ENCODE peak calls at places on chromosomes 1 and 21, in four cellular contexts. F, L, M and C are unnamed samples.

GRCh38 chr1:89605692-89606091 is 27.2 kb upstream of the LRRC8C start:
- DNase-seq in F (no peak), L (no peak), M (peak), C (no peak)

GRCh38 chr1:82388679-82389078 is 587.9 kb downstream of the ADGRL2 start:
- DNase-seq in F (no peak), L (no peak), M (no peak), C (no peak)

GRCh38 chr1:35544976-35545375 is 12.2 kb downstream of the KIAA0319L start:
- DNase-seq in F (peak), L (peak), M (peak), C (peak)

GRCh38 chr1:41454406-41454805 is 30.1 kb downstream of the EDN2 start:
- DNase-seq in F (no peak), L (no peak), M (no peak), C (no peak)

GRCh38 chr21:26845066-26845749 is at the start of gene ADAMTS1:
- DNase-seq in F (peak), L (no peak), M (peak), C (no peak)

GRCh38 chr1:147849097-147849873 is 53.3 kb upstream of the GJA8 start:
- DNase-seq in F (no peak), L (no peak), M (no peak), C (no peak)

GRCh38 chr1:19893687-19894086 is 11.5 kb downstream of the OTUD3 start:
- DNase-seq in F (no peak), L (no peak), M (no peak), C (no peak)

GRCh38 chr1:209612646-209613350 is 29.3 kb downstream of the CAMK1G start:
- DNase-seq in F (no peak), L (no peak), M (no peak), C (no peak)

GRCh38 chr1:197519741-197520334 is 251.8 kb downstream of the CRB1 start:
- DNase-seq in F (no peak), L (peak), M (peak), C (no peak)

GRCh38 chr1:39952359-39953110 is 2.4 kb upstream of the MFSD2A start:
- DNase-seq in F (no peak), L (no peak), M (peak), C (no peak)

GRCh38 chr21:25307489-25307888 is 299.8 kb downstream of the MRPL39 start:
- DNase-seq in F (no peak), L (no peak), M (no peak), C (no peak)

GRCh38 chr1:99457381-99458165 is 188.3 kb upstream of the PALMD start:
- DNase-seq in F (no peak), L (no peak), M (no peak), C (no peak)

GRCh38 chr1:21586222-21586621 is 77.0 kb downstream of the ALPL start:
- DNase-seq in F (no peak), L (no peak), M (no peak), C (no peak)

GRCh38 chr1:29876902-29877301 is 640.6 kb downstream of the PTPRU start:
- DNase-seq in F (peak), L (peak), M (no peak), C (no peak)

GRCh38 chr21:44011774-44012473 is at the start of gene TRAPPC10:
- DNase-seq in F (peak), L (peak), M (peak), C (peak)

GRCh38 chr1:215357901-215358300 is 209.2 kb upstream of the KCTD3 start:
- DNase-seq in F (no peak), L (no peak), M (no peak), C (no peak)

GRCh38 chr1:170967042-170967910 is 31.9 kb downstream of the MROH9 start:
- DNase-seq in F (no peak), L (peak), M (peak), C (no peak)

GRCh38 chr1:966603-967295 is 467 bp downstream of the PLEKHN1 start:
- DNase-seq in F (peak), L (peak), M (peak), C (no peak)

GRCh38 chr21:38241029-38241740 is 15.6 kb upstream of the KCNJ15 start:
- DNase-seq in F (no peak), L (no peak), M (no peak), C (no peak)

GRCh38 chr21:43304621-43305335 is 122.2 kb downstream of the SIK1 start:
- DNase-seq in F (no peak), L (no peak), M (no peak), C (no peak)

GRCh38 chr1:35287807-35288640 is 19.5 kb downstream of the ZMYM4 start:
- DNase-seq in F (no peak), L (no peak), M (no peak), C (no peak)

GRCh38 chr1:171457412-171457811 is 27.9 kb upstream of the PRRC2C start:
- DNase-seq in F (no peak), L (no peak), M (no peak), C (no peak)

GRCh38 chr1:183589836-183590224 is 429 bp downstream of the NCF2 start:
- DNase-seq in F (no peak), L (no peak), M (no peak), C (no peak)

GRCh38 chr1:30509670-30510069 is 213.7 kb downstream of the MATN1 start:
- DNase-seq in F (no peak), L (no peak), M (no peak), C (no peak)

GRCh38 chr1:201582261-201582951 is 43.5 kb downstream of the NAV1 start:
- DNase-seq in F (no peak), L (peak), M (no peak), C (no peak)

GRCh38 chr21:42362198-42362597 is 4.1 kb downstream of the TFF1 start:
- DNase-seq in F (no peak), L (no peak), M (no peak), C (no peak)

GRCh38 chr1:182391028-182391361 is 595 bp downstream of the GLUL start:
- DNase-seq in F (no peak), L (no peak), M (no peak), C (no peak)

GRCh38 chr1:113456967-113457366 is 66.7 kb downstream of the MAGI3 start:
- DNase-seq in F (no peak), L (peak), M (peak), C (no peak)

GRCh38 chr1:185317886-185318310 is 855 bp upstream of the IVNS1ABP start:
- DNase-seq in F (no peak), L (peak), M (no peak), C (peak)

GRCh38 chr1:185317034-185317885 is at the start of gene IVNS1ABP:
- DNase-seq in F (peak), L (peak), M (peak), C (peak)

GRCh38 chr1:185316163-185317033 is 645 bp downstream of the IVNS1ABP start:
- DNase-seq in F (peak), L (peak), M (peak), C (peak)

GRCh38 chr1:185314416-185314815 is 2.6 kb downstream of the IVNS1ABP start:
- DNase-seq in F (no peak), L (peak), M (no peak), C (no peak)

GRCh38 chr1:185315364-185316108 is 1.5 kb downstream of the IVNS1ABP start:
- DNase-seq in F (no peak), L (peak), M (peak), C (peak)
- TF ChIP-seq NR2C2 in F (no peak), L (no peak), M (no peak), C (no peak)

GRCh38 chr1:117815926-117816325 is 113.5 kb downstream of the GDAP2 start:
- DNase-seq in F (peak), L (peak), M (peak), C (no peak)
- TF ChIP-seq ESRRA in F (no peak), L (no peak), M (no peak), C (no peak)

DNA sequence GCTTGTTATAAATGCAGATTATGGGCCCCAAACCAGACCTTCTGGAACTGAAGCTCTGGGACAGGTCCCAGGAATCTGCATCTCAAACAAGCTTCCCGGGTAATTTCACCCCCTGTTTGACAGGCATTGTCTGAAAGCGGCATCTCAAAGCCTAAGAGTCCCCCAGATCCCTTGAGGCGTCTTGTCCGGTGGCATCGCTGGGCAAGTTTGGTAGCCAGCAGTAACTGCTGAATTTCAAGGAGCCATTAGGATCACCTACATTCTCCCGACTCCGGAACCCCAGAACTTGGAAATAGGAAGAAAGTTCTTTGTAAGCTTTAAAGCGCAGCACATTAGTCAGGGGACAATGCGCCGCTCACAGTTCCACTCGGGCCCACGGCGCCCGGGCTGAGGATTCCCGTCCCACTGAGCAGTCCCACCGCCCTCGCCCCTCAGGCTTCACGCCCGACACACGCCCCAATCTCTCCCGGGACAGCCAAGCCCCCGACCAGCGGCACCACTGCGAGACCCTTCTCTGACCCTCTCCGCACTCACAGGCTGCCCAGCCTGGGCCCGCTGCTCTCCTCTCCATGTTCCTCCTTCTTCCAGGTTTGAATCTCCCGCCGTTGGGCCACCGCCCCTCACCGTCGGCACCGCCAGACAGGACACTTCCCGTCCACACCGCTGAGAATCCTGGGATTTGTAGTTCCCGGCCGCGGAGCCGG is at the start of gene IQGAP3:
- DNase-seq in F (peak), L (peak), M (peak), C (peak)
- TF ChIP-seq NR2C2 in F (no peak), L (no peak), M (peak), C (no peak)

GRCh38 chr1:42730988-42731387 is 9.0 kb downstream of the CLDN19 start:
- DNase-seq in F (no peak), L (peak), M (no peak), C (no peak)
- TF ChIP-seq ESRRA in F (no peak), L (no peak), M (no peak), C (no peak)

GRCh38 chr1:109503935-109504334 is 5.6 kb downstream of the AMIGO1 start:
- DNase-seq in F (no peak), L (no peak), M (no peak), C (no peak)
- TF ChIP-seq NR2C2 in F (no peak), L (no peak), M (no peak), C (no peak)

GRCh38 chr1:234759888-234760287 is 149.9 kb upstream of the IRF2BP2 start:
- DNase-seq in F (no peak), L (no peak), M (no peak), C (no peak)
- TF ChIP-seq ESRRA in F (no peak), L (no peak), M (no peak), C (no peak)

GRCh38 chr1:228405979-228406265 is 713 bp downstream of the TRIM11 start:
- DNase-seq in F (no peak), L (no peak), M (no peak), C (no peak)

GRCh38 chr1:228407118-228408040 is 744 bp upstream of the TRIM11 start:
- DNase-seq in F (no peak), L (no peak), M (no peak), C (no peak)

GRCh38 chr1:228404107-228404720 is 2.4 kb downstream of the TRIM11 start:
- DNase-seq in F (no peak), L (no peak), M (no peak), C (no peak)

GRCh38 chr1:228403231-228403631 is 3.4 kb downstream of the TRIM11 start:
- DNase-seq in F (no peak), L (no peak), M (no peak), C (no peak)

DNA sequence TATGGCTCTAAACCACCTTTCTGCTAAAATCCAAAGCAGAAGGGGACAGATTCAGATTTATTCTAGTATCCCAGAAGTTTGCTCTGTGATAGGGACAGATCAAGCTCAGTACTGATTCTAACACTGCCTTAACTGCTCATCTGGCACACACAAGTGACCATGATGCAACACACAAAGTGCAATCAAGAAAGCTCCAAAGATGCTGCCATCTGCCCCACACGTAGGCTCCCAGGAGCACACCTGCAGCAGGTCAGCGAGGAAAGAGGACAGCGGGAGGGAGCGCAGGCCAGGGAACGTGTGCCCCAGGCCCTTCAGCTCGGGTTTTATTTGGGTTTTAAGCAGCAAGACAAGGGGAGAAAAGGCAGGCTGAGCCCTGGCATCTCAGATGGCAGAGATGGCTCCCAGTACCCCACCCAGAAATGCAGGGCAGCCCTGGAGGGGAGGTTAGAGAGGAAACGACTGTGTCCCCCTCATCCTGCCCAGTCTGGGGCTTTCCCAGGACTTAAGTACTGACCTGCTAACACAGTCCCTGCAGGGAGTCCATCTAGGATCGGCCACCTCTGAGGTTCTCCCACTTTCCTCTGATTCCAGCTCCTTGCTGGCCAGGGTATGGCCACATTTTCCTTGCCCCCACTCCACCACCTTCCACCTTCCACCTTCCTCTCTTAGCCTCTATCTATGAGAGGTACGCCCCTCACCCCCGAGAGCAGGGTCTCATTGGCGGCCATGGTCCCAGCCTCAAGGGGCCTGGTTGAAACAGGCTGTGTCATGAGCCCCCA is 1.2 kb downstream of the TRIM11 start:
- DNase-seq in F (no peak), L (no peak), M (no peak), C (no peak)
- TF ChIP-seq NR2C2 in F (no peak), L (peak), M (no peak), C (no peak)